ENCODE peak calls at places on chromosomes 6 and 20, in ten cellular contexts. B is heart left ventricle; R is left lung; M is keratinocyte; D is caudate nucleus; A is CD8-positive, alpha-beta memory T cell; O is PC-9; I is coronary artery; P is heart right ventricle; Q is small intestine. H is an unnamed sample.

GRCh38 chr6:47168176-47168575 is 126.0 kb upstream of the ADGRF1 start:
- DNase-seq in I (no peak), D (no peak), M (peak; percentile 96), Q (no peak), A (no peak), P (peak; percentile 14), R (peak; percentile 57), B (peak; percentile 51), O (peak; percentile 87), H (no peak)

GRCh38 chr6:143405381-143406154 is 44.9 kb downstream of the ADAT2 start:
- DNase-seq in O (no peak), I (no peak), D (no peak), M (no peak), Q (no peak), P (no peak), R (no peak), B (no peak), A (no peak), H (no peak)

GRCh38 chr6:149938571-149939462 is 3.0 kb upstream of the ULBP2 start:
- DNase-seq in Q (peak; percentile 23), A (peak; percentile 74), R (no peak), B (no peak), D (no peak), P (no peak), M (no peak), I (peak; percentile 67), O (no peak), H (no peak)

GRCh38 chr6:143973097-143973979 is 34.7 kb downstream of the PLAGL1 start:
- DNase-seq in D (no peak), B (no peak), O (no peak), P (no peak), R (no peak), Q (no peak), A (no peak), M (no peak), I (no peak), H (no peak)

GRCh38 chr6:135087803-135088202 is 33.2 kb upstream of the HBS1L start:
- DNase-seq in B (no peak), D (no peak), A (peak; percentile 77), O (no peak), I (no peak), P (no peak), R (no peak), M (no peak), Q (peak; percentile 7), H (no peak)

GRCh38 chr6:130758818-130759217 is 68.4 kb upstream of the SMLR1 start:
- DNase-seq in D (no peak), Q (peak; percentile 17), P (no peak), M (no peak), R (no peak), B (no peak), O (no peak), A (peak; percentile 12), I (no peak), H (no peak)

GRCh38 chr6:90483116-90483839 is 103.6 kb downstream of the MAP3K7 start:
- DNase-seq in I (no peak), D (no peak), A (no peak), O (no peak), Q (no peak), R (no peak), M (no peak), P (no peak), B (no peak), H (no peak)

GRCh38 chr20:35908007-35908406 is 46.3 kb downstream of the SCAND1 start:
- DNase-seq in O (no peak), R (no peak), I (no peak), M (no peak), P (no peak), A (no peak), D (no peak), Q (no peak), B (no peak), H (no peak)

GRCh38 chr6:9346923-9347322 is 911.6 kb upstream of the SLC35B3 start:
- DNase-seq in Q (no peak), M (no peak), I (no peak), O (no peak), R (no peak), A (no peak), D (no peak), P (no peak), B (no peak), H (no peak)

GRCh38 chr6:78101387-78101786 is 448.5 kb downstream of the MEI4 start:
- DNase-seq in A (no peak), D (no peak), B (no peak), R (no peak), M (no peak), I (no peak), P (no peak), O (no peak), Q (no peak), H (no peak)

GRCh38 chr6:128337619-128338018 is 182.8 kb downstream of the PTPRK start:
- DNase-seq in R (no peak), A (no peak), Q (no peak), O (no peak), M (no peak), D (no peak), P (no peak), I (no peak), B (no peak), H (no peak)

GRCh38 chr6:114707081-114707480 is 364.3 kb upstream of the HS3ST5 start:
- DNase-seq in D (no peak), I (no peak), M (no peak), Q (no peak), B (no peak), O (no peak), P (no peak), R (no peak), A (no peak), H (no peak)

GRCh38 chr6:163793584-163793983 is 379.1 kb downstream of the QKI start:
- DNase-seq in D (no peak), O (no peak), Q (no peak), A (no peak), M (peak; percentile 19), I (no peak), P (no peak), B (no peak), R (no peak), H (no peak)

GRCh38 chr20:33687993-33688937 is 2.1 kb upstream of the E2F1 start:
- DNase-seq in B (no peak), Q (no peak), R (no peak), P (no peak), D (no peak), M (no peak), O (no peak), I (no peak), A (no peak), H (no peak)

GRCh38 chr6:35140991-35141720 is at the start of gene TCP11:
- DNase-seq in R (peak; percentile 38), O (no peak), A (no peak), Q (no peak), M (no peak), P (peak; percentile 54), I (no peak), D (no peak), B (peak; percentile 40), H (peak; percentile 16)

GRCh38 chr6:111530777-111531176 is 47.8 kb upstream of the REV3L start:
- DNase-seq in P (no peak), Q (no peak), B (no peak), M (no peak), A (no peak), D (no peak), R (no peak), O (no peak), I (no peak), H (no peak)

GRCh38 chr6:148443798-148444560 is 101.3 kb downstream of the SASH1 start:
- DNase-seq in Q (no peak), M (no peak), R (no peak), P (no peak), O (no peak), D (no peak), B (no peak), I (no peak), A (no peak), H (no peak)
- H3K27ac ChIP-seq in Q (no peak overlapping the region), M (no peak overlapping the region), R (no peak overlapping the region), P (no peak overlapping the region), O (peak overlapping the region; percentile 79), D (no peak overlapping the region), B (no peak overlapping the region), I (peak overlapping the region; percentile 76), A (no peak overlapping the region), H (no peak overlapping the region)

GRCh38 chr20:59646487-59646886 is 42.1 kb downstream of the PHACTR3 start:
- DNase-seq in O (no peak), R (no peak), I (peak; percentile 41), Q (no peak), B (no peak), D (no peak), A (no peak), P (no peak), M (no peak), H (no peak)
- H3K27ac ChIP-seq in O (no peak overlapping the region), R (no peak overlapping the region), I (no peak overlapping the region), Q (no peak overlapping the region), B (no peak overlapping the region), D (peak overlapping the region; percentile 93), A (no peak overlapping the region), P (no peak overlapping the region), M (no peak overlapping the region), H (no peak overlapping the region)

GRCh38 chr6:25056130-25056529 is 120.4 kb upstream of the RIPOR2 start:
- DNase-seq in D (no peak), A (peak; percentile 87), Q (peak; percentile 33), R (peak; percentile 48), O (no peak), B (no peak), M (no peak), P (peak; percentile 10), I (no peak), H (no peak)

GRCh38 chr6:25053875-25054371 is 118.2 kb upstream of the RIPOR2 start:
- DNase-seq in M (no peak), Q (no peak), R (no peak), A (no peak), D (no peak), I (no peak), P (no peak), O (no peak), B (no peak), H (no peak)

GRCh38 chr6:25057121-25057520 is 121.4 kb upstream of the RIPOR2 start:
- DNase-seq in M (no peak), P (peak; percentile 8), A (no peak), O (no peak), B (no peak), I (no peak), D (no peak), Q (no peak), R (peak; percentile 52), H (no peak)

GRCh38 chr6:25052181-25052580 is 116.4 kb upstream of the RIPOR2 start:
- DNase-seq in M (no peak), R (no peak), D (no peak), P (no peak), A (no peak), O (peak; percentile 56), I (no peak), Q (no peak), B (no peak), H (no peak)

GRCh38 chr6:25054469-25054868 is 118.7 kb upstream of the RIPOR2 start:
- DNase-seq in I (no peak), P (no peak), M (no peak), A (no peak), D (no peak), B (no peak), R (no peak), O (no peak), Q (no peak), H (no peak)
- H3K27ac ChIP-seq in I (no peak overlapping the region), P (no peak overlapping the region), M (no peak overlapping the region), A (no peak overlapping the region), D (no peak overlapping the region), B (no peak overlapping the region), R (no peak overlapping the region), O (no peak overlapping the region), Q (no peak overlapping the region), H (no peak overlapping the region)

DNA sequence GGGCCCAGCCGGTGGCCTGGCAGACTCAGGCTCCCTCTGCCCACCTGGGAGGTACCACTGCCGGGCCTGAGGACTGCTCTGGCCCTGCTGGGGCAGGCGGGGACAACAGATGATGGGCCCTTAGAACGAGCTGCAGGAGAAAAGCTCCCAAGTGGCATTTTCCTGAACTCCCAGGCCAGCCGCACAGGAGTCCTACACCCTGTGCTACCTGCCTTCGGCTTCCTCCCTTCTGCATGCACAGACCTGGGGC is 41.3 kb downstream of the DSTN start:
- DNase-seq in A (no peak), I (no peak), R (no peak), O (no peak), Q (peak; percentile 48), B (no peak), D (no peak), M (no peak), P (no peak), H (peak; percentile 70)
- H3K27ac ChIP-seq in A (no peak overlapping the region), I (peak overlapping the region; percentile 93), R (peak overlapping the region; percentile 58), O (no peak overlapping the region), Q (peak overlapping the region; percentile 69), B (peak overlapping the region; percentile 40), D (no peak overlapping the region), M (no peak overlapping the region), P (peak overlapping the region; percentile 59), H (peak overlapping the region; percentile 56)

H was measured in pancreas.